ENCODE peak calls at places on chromosomes 2 and 18, in nine cellular contexts. One of them, this sample, is unnamed.

GRCh38 chr2:176390276-176390675 is 121.0 kb downstream of the MTX2 start:
- DNase-seq in OCI-LY7: no peak
- DNase-seq in pancreas: no peak
- DNase-seq in fibroblast of mammary gland: peak; percentile 4
- DNase-seq in germinal center: no peak
- DNase-seq in HEK293T: no peak
- DNase-seq in EL: peak; percentile 27
- DNase-seq in brain microvascular endothelial cell: no peak
- DNase-seq in stimulated activated CD8-positive, alpha-beta memory T cell treated with anti-CD3 and anti-CD28 coated beads, Interleukin-7, amount 100 ng/mL, for 1 hour: no peak
- DNase-seq in this sample: no peak

GRCh38 chr2:237550057-237550415 is 16.3 kb upstream of the PRLH start:
- DNase-seq in OCI-LY7: no peak
- DNase-seq in pancreas: no peak
- DNase-seq in fibroblast of mammary gland: no peak
- DNase-seq in germinal center: no peak
- DNase-seq in HEK293T: no peak
- DNase-seq in EL: no peak
- DNase-seq in brain microvascular endothelial cell: no peak
- DNase-seq in stimulated activated CD8-positive, alpha-beta memory T cell treated with anti-CD3 and anti-CD28 coated beads, Interleukin-7, amount 100 ng/mL, for 1 hour: no peak
- DNase-seq in this sample: no peak

GRCh38 chr18:778194-779007 is 33.6 kb downstream of the YES1 start:
- DNase-seq in OCI-LY7: no peak
- DNase-seq in pancreas: no peak
- DNase-seq in fibroblast of mammary gland: no peak
- DNase-seq in germinal center: no peak
- DNase-seq in HEK293T: no peak
- DNase-seq in EL: no peak
- DNase-seq in brain microvascular endothelial cell: no peak
- DNase-seq in stimulated activated CD8-positive, alpha-beta memory T cell treated with anti-CD3 and anti-CD28 coated beads, Interleukin-7, amount 100 ng/mL, for 1 hour: no peak
- DNase-seq in this sample: no peak

GRCh38 chr2:58834404-58834803 is 593.3 kb upstream of the FANCL start:
- DNase-seq in OCI-LY7: no peak
- DNase-seq in pancreas: no peak
- DNase-seq in fibroblast of mammary gland: peak; percentile 15
- DNase-seq in germinal center: no peak
- DNase-seq in HEK293T: peak; percentile 42
- DNase-seq in EL: peak; percentile 26
- DNase-seq in brain microvascular endothelial cell: peak; percentile 43
- DNase-seq in stimulated activated CD8-positive, alpha-beta memory T cell treated with anti-CD3 and anti-CD28 coated beads, Interleukin-7, amount 100 ng/mL, for 1 hour: no peak
- DNase-seq in this sample: no peak

GRCh38 chr2:28633739-28634138 is 117.9 kb upstream of the PPP1CB start:
- DNase-seq in OCI-LY7: no peak
- DNase-seq in pancreas: no peak
- DNase-seq in fibroblast of mammary gland: peak; percentile 86
- DNase-seq in germinal center: no peak
- DNase-seq in HEK293T: no peak
- DNase-seq in EL: peak; percentile 70
- DNase-seq in brain microvascular endothelial cell: peak; percentile 93
- DNase-seq in stimulated activated CD8-positive, alpha-beta memory T cell treated with anti-CD3 and anti-CD28 coated beads, Interleukin-7, amount 100 ng/mL, for 1 hour: no peak
- DNase-seq in this sample: no peak

GRCh38 chr2:37243435-37243834 is 12.0 kb downstream of the NDUFAF7 start:
- DNase-seq in OCI-LY7: no peak
- DNase-seq in pancreas: no peak
- DNase-seq in fibroblast of mammary gland: no peak
- DNase-seq in germinal center: no peak
- DNase-seq in HEK293T: no peak
- DNase-seq in EL: no peak
- DNase-seq in brain microvascular endothelial cell: no peak
- DNase-seq in stimulated activated CD8-positive, alpha-beta memory T cell treated with anti-CD3 and anti-CD28 coated beads, Interleukin-7, amount 100 ng/mL, for 1 hour: no peak
- DNase-seq in this sample: no peak

GRCh38 chr18:68418881-68419280 is 296.0 kb downstream of the TMX3 start:
- DNase-seq in OCI-LY7: no peak
- DNase-seq in pancreas: no peak
- DNase-seq in fibroblast of mammary gland: peak; percentile 61
- DNase-seq in germinal center: no peak
- DNase-seq in HEK293T: no peak
- DNase-seq in EL: peak; percentile 60
- DNase-seq in brain microvascular endothelial cell: peak; percentile 67
- DNase-seq in stimulated activated CD8-positive, alpha-beta memory T cell treated with anti-CD3 and anti-CD28 coated beads, Interleukin-7, amount 100 ng/mL, for 1 hour: no peak
- DNase-seq in this sample: no peak

GRCh38 chr2:113028112-113028511 is 22.9 kb downstream of the IL36A start:
- DNase-seq in OCI-LY7: no peak
- DNase-seq in pancreas: no peak
- DNase-seq in fibroblast of mammary gland: no peak
- DNase-seq in germinal center: no peak
- DNase-seq in HEK293T: no peak
- DNase-seq in EL: no peak
- DNase-seq in brain microvascular endothelial cell: no peak
- DNase-seq in stimulated activated CD8-positive, alpha-beta memory T cell treated with anti-CD3 and anti-CD28 coated beads, Interleukin-7, amount 100 ng/mL, for 1 hour: no peak
- DNase-seq in this sample: no peak

GRCh38 chr2:229622495-229623355 is 91.6 kb downstream of the DNER start:
- DNase-seq in OCI-LY7: no peak
- DNase-seq in pancreas: no peak
- DNase-seq in fibroblast of mammary gland: no peak
- DNase-seq in germinal center: no peak
- DNase-seq in HEK293T: no peak
- DNase-seq in EL: peak; percentile 6
- DNase-seq in brain microvascular endothelial cell: no peak
- DNase-seq in stimulated activated CD8-positive, alpha-beta memory T cell treated with anti-CD3 and anti-CD28 coated beads, Interleukin-7, amount 100 ng/mL, for 1 hour: no peak
- DNase-seq in this sample: no peak

GRCh38 chr2:109633284-109633961 is 19.3 kb downstream of the SOWAHC start:
- DNase-seq in OCI-LY7: no peak
- DNase-seq in pancreas: no peak
- DNase-seq in fibroblast of mammary gland: no peak
- DNase-seq in germinal center: no peak
- DNase-seq in HEK293T: no peak
- DNase-seq in EL: no peak
- DNase-seq in brain microvascular endothelial cell: no peak
- DNase-seq in stimulated activated CD8-positive, alpha-beta memory T cell treated with anti-CD3 and anti-CD28 coated beads, Interleukin-7, amount 100 ng/mL, for 1 hour: no peak
- DNase-seq in this sample: no peak

GRCh38 chr2:222959358-222959757 is 92.6 kb upstream of the KCNE4 start:
- DNase-seq in OCI-LY7: no peak
- DNase-seq in pancreas: no peak
- DNase-seq in fibroblast of mammary gland: peak; percentile 61
- DNase-seq in germinal center: no peak
- DNase-seq in HEK293T: no peak
- DNase-seq in EL: peak; percentile 99
- DNase-seq in brain microvascular endothelial cell: peak; percentile 90
- DNase-seq in stimulated activated CD8-positive, alpha-beta memory T cell treated with anti-CD3 and anti-CD28 coated beads, Interleukin-7, amount 100 ng/mL, for 1 hour: no peak
- DNase-seq in this sample: no peak

GRCh38 chr2:226758886-226759660 is 40.5 kb downstream of the IRS1 start:
- DNase-seq in OCI-LY7: no peak
- DNase-seq in pancreas: no peak
- DNase-seq in fibroblast of mammary gland: peak; percentile 86
- DNase-seq in germinal center: no peak
- DNase-seq in HEK293T: no peak
- DNase-seq in EL: peak; percentile 77
- DNase-seq in brain microvascular endothelial cell: peak; percentile 61
- DNase-seq in stimulated activated CD8-positive, alpha-beta memory T cell treated with anti-CD3 and anti-CD28 coated beads, Interleukin-7, amount 100 ng/mL, for 1 hour: no peak
- DNase-seq in this sample: no peak

GRCh38 chr2:128578406-128579385 is 260.0 kb upstream of the HS6ST1 start:
- DNase-seq in OCI-LY7: no peak
- DNase-seq in pancreas: no peak
- DNase-seq in fibroblast of mammary gland: peak; percentile 60
- DNase-seq in germinal center: no peak
- DNase-seq in HEK293T: no peak
- DNase-seq in EL: no peak
- DNase-seq in brain microvascular endothelial cell: no peak
- DNase-seq in stimulated activated CD8-positive, alpha-beta memory T cell treated with anti-CD3 and anti-CD28 coated beads, Interleukin-7, amount 100 ng/mL, for 1 hour: no peak
- DNase-seq in this sample: no peak

This sample was measured in omental fat pad.